ENCODE peak calls at places on chromosomes 3 and 15, in ten cellular contexts. B is A549, I is thyroid gland, D is esophagus squamous epithelium, W is kidney, Q is SK-N-SH, L is gastrocnemius medialis, G is SJSA1, F is neuronal stem cell, C is small intestine. E is an unnamed sample.

GRCh38 chr3:23671901-23672589 is 133.7 kb upstream of the UBE2E1 start:
- DNase-seq in B (no peak), L (no peak), C (peak; percentile 57), D (no peak), G (no peak), W (peak; percentile 77), Q (no peak), I (peak; percentile 30), F (no peak), E (no peak)

GRCh38 chr3:156547637-156548036 is 7.3 kb downstream of the SSR3 start:
- DNase-seq in C (no peak), Q (no peak), F (no peak), B (no peak), I (no peak), G (no peak), D (no peak), L (no peak), W (no peak), E (no peak)

GRCh38 chr15:39205081-39205480 is 375.8 kb upstream of the THBS1 start:
- DNase-seq in G (no peak), C (no peak), D (no peak), W (no peak), L (no peak), F (no peak), I (no peak), Q (no peak), B (no peak), E (no peak)

GRCh38 chr15:62566248-62566647 is 401.2 kb upstream of the C2CD4B start:
- DNase-seq in Q (no peak), I (no peak), L (no peak), F (no peak), D (no peak), B (no peak), G (no peak), C (no peak), W (no peak), E (no peak)

GRCh38 chr15:43775411-43775965 is 1.3 kb downstream of the ELL3 start:
- DNase-seq in L (peak; percentile 75), I (peak; percentile 80), W (no peak), C (peak; percentile 99), B (peak; percentile 25), Q (peak; percentile 52), F (no peak), D (no peak), G (peak; percentile 59), E (no peak)

GRCh38 chr15:38622317-38622716 is 57.7 kb upstream of the RASGRP1 start:
- DNase-seq in G (no peak), F (no peak), C (peak; percentile 64), Q (no peak), B (no peak), D (no peak), W (no peak), I (no peak), L (no peak), E (no peak)

GRCh38 chr3:4850928-4851265 is 128.3 kb upstream of the BHLHE40 start:
- DNase-seq in D (no peak), C (peak; percentile 23), Q (no peak), I (no peak), W (no peak), G (no peak), L (no peak), B (no peak), F (no peak), E (no peak)

GRCh38 chr3:137293086-137293485 is 335.3 kb downstream of the IL20RB start:
- DNase-seq in Q (no peak), L (no peak), G (no peak), C (no peak), W (no peak), D (no peak), F (no peak), I (no peak), B (no peak), E (no peak)

GRCh38 chr3:177126015-177126773 is 71.1 kb downstream of the TBL1XR1 start:
- DNase-seq in W (no peak), L (no peak), B (no peak), C (no peak), F (no peak), Q (no peak), I (no peak), G (no peak), D (no peak), E (no peak)

GRCh38 chr3:50815844-50816243 is 141.1 kb downstream of the DOCK3 start:
- DNase-seq in F (no peak), L (no peak), C (no peak), W (no peak), I (no peak), B (no peak), Q (no peak), D (no peak), G (no peak), E (no peak)

GRCh38 chr15:99424131-99424571 is 141.6 kb upstream of the MEF2A start:
- DNase-seq in W (no peak), G (no peak), F (no peak), Q (no peak), L (no peak), C (no peak), D (no peak), B (no peak), I (no peak), E (peak; percentile 10)

GRCh38 chr15:97902140-97902780 is 58.2 kb upstream of the ARRDC4 start:
- DNase-seq in G (no peak), I (peak; percentile 50), L (no peak), W (no peak), B (no peak), D (no peak), C (no peak), F (no peak), Q (no peak), E (peak; percentile 52)

GRCh38 chr3:59563072-59563605 is 513.3 kb upstream of the CFAP20DC start:
- DNase-seq in I (peak; percentile 51), G (no peak), C (no peak), B (no peak), D (no peak), L (no peak), Q (no peak), F (no peak), W (no peak), E (no peak)

GRCh38 chr3:27360113-27361078 is 8.8 kb downstream of the NEK10 start:
- DNase-seq in D (no peak), B (peak; percentile 54), W (no peak), L (no peak), Q (no peak), C (peak; percentile 87), I (no peak), G (no peak), F (no peak), E (no peak)

GRCh38 chr15:67080900-67081431 is 15.6 kb downstream of the SMAD3 start:
- DNase-seq in D (peak; percentile 60), I (peak; percentile 33), F (no peak), W (peak; percentile 78), Q (no peak), C (no peak), G (peak; percentile 79), B (no peak), L (peak; percentile 94), E (peak; percentile 62)

GRCh38 chr15:66023322-66023972 is 154.2 kb downstream of the RAB11A start:
- DNase-seq in L (no peak), G (no peak), I (no peak), D (no peak), B (no peak), W (no peak), C (no peak), Q (peak; percentile 64), F (no peak), E (no peak)

GRCh38 chr3:16151109-16151508 is 23.4 kb upstream of the GALNT15 start:
- DNase-seq in L (peak; percentile 94), C (no peak), I (peak; percentile 48), W (no peak), G (no peak), Q (no peak), F (no peak), D (no peak), B (no peak), E (peak; percentile 91)

GRCh38 chr3:138412821-138413531 is 21.4 kb upstream of the ESYT3 start:
- DNase-seq in W (no peak), Q (no peak), L (no peak), C (no peak), D (no peak), I (no peak), F (no peak), G (no peak), B (no peak), E (no peak)

GRCh38 chr15:89149501-89150101 is 61.3 kb downstream of the ABHD2 start:
- DNase-seq in D (no peak), W (no peak), Q (no peak), B (no peak), F (no peak), G (no peak), I (peak; percentile 19), C (no peak), L (peak; percentile 77), E (no peak)
- H3K27ac ChIP-seq in D (no peak overlapping the region), W (no peak overlapping the region), Q (no peak overlapping the region), B (no peak overlapping the region), F (no peak overlapping the region), G (no peak overlapping the region), I (no peak overlapping the region), C (no peak overlapping the region), L (peak overlapping the region; percentile 80), E (no peak overlapping the region)

GRCh38 chr3:196569003-196569516 is 600 bp downstream of the FBXO45 start:
- DNase-seq in F (no peak), L (peak; percentile 53), I (peak; percentile 46), B (peak; percentile 31), C (peak; percentile 46), D (no peak), G (peak; percentile 42), Q (no peak), W (peak; percentile 79), E (no peak)
- H3K4me3 ChIP-seq in F (peak overlapping the region; percentile 98), L (peak overlapping the region; percentile 93), I (peak overlapping the region; percentile 81), B (peak overlapping the region; percentile 86), C (peak overlapping the region; percentile 92), D (peak overlapping the region; percentile 99), G (peak overlapping the region; percentile 85), Q (peak overlapping the region; percentile 100), W (peak overlapping the region; percentile 77), E (peak overlapping the region; percentile 92)

GRCh38 chr15:31329640-31330010 is 3.0 kb downstream of the KLF13 start:
- DNase-seq in W (no peak), G (no peak), B (no peak), D (no peak), F (no peak), I (peak; percentile 39), C (no peak), Q (no peak), L (no peak), E (no peak)
- H3K4me1 ChIP-seq in W (peaks cover 40% of the 10 kb centered on the region), G (peaks cover 34% of the 10 kb centered on the region), B (peaks cover 30% of the 10 kb centered on the region), D (peaks cover 40% of the 10 kb centered on the region), F (peaks cover 6% of the 10 kb centered on the region), I (peaks cover 63% of the 10 kb centered on the region), C (peaks cover 27% of the 10 kb centered on the region), Q (peaks cover 5% of the 10 kb centered on the region), L (peaks cover 56% of the 10 kb centered on the region), E (peaks cover 53% of the 10 kb centered on the region)

GRCh38 chr3:181704421-181705066 is 7.2 kb upstream of the SOX2 start:
- DNase-seq in Q (no peak), D (no peak), I (no peak), G (no peak), F (no peak), L (no peak), B (no peak), W (no peak), C (no peak), E (no peak)
- H3K27ac ChIP-seq in Q (no peak overlapping the region), D (no peak overlapping the region), I (no peak overlapping the region), G (no peak overlapping the region), F (no peak overlapping the region), L (no peak overlapping the region), B (no peak overlapping the region), W (no peak overlapping the region), C (no peak overlapping the region), E (no peak overlapping the region)